ENCODE peak calls at places on chromosome 10, in five cellular contexts. One of them, this sample, is unnamed. For H3K4me1, the result is how much of the 10 kb centered on the place peaks cover.

GRCh38 chr10:70192325-70192966 is 22.1 kb upstream of the SAR1A start:
- DNase-seq in fibroblast of lung: peak
- DNase-seq in left ventricle myocardium inferior: no peak
- DNase-seq in mesendoderm: no peak
- DNase-seq in small intestine: no peak
- DNase-seq in this sample: peak

GRCh38 chr10:23046032-23046431 is 49.3 kb upstream of the MSRB2 start:
- DNase-seq in fibroblast of lung: no peak
- DNase-seq in left ventricle myocardium inferior: no peak
- DNase-seq in mesendoderm: no peak
- DNase-seq in small intestine: no peak
- DNase-seq in this sample: no peak

GRCh38 chr10:76432274-76433012 is 1001.0 kb downstream of the LRMDA start:
- DNase-seq in fibroblast of lung: peak
- DNase-seq in left ventricle myocardium inferior: no peak
- DNase-seq in mesendoderm: peak
- DNase-seq in small intestine: no peak
- DNase-seq in this sample: peak

GRCh38 chr10:22711373-22711772 is 3.0 kb downstream of the PIP4K2A start:
- DNase-seq in fibroblast of lung: no peak
- DNase-seq in left ventricle myocardium inferior: no peak
- DNase-seq in mesendoderm: no peak
- DNase-seq in small intestine: no peak
- DNase-seq in this sample: no peak

GRCh38 chr10:77898323-77899079 is 28.1 kb downstream of the DLG5 start:
- DNase-seq in fibroblast of lung: no peak
- DNase-seq in left ventricle myocardium inferior: no peak
- DNase-seq in mesendoderm: peak
- DNase-seq in small intestine: peak
- DNase-seq in this sample: peak

GRCh38 chr10:72704117-72704516 is 12.2 kb downstream of the MCU start:
- DNase-seq in fibroblast of lung: no peak
- DNase-seq in left ventricle myocardium inferior: no peak
- DNase-seq in mesendoderm: no peak
- DNase-seq in small intestine: no peak
- DNase-seq in this sample: no peak

GRCh38 chr10:3853016-3853415 is 68.0 kb upstream of the KLF6 start:
- DNase-seq in fibroblast of lung: no peak
- DNase-seq in left ventricle myocardium inferior: no peak
- DNase-seq in mesendoderm: no peak
- DNase-seq in small intestine: no peak
- DNase-seq in this sample: no peak

GRCh38 chr10:46309511-46310142 is 22.8 kb downstream of the ANTXRL start:
- DNase-seq in fibroblast of lung: no peak
- DNase-seq in left ventricle myocardium inferior: no peak
- DNase-seq in mesendoderm: no peak
- DNase-seq in small intestine: no peak
- DNase-seq in this sample: no peak

GRCh38 chr10:58625070-58625469 is 112.4 kb downstream of the BICC1 start:
- DNase-seq in fibroblast of lung: peak
- DNase-seq in left ventricle myocardium inferior: no peak
- DNase-seq in mesendoderm: no peak
- DNase-seq in small intestine: no peak
- DNase-seq in this sample: peak

GRCh38 chr10:20624642-20625041 is 272.5 kb downstream of the NEBL start:
- DNase-seq in fibroblast of lung: peak
- DNase-seq in left ventricle myocardium inferior: peak
- DNase-seq in mesendoderm: no peak
- DNase-seq in small intestine: no peak
- DNase-seq in this sample: no peak

GRCh38 chr10:125057158-125058001 is 103.0 kb downstream of the CTBP2 start:
- DNase-seq in fibroblast of lung: peak
- DNase-seq in left ventricle myocardium inferior: peak
- DNase-seq in mesendoderm: peak
- DNase-seq in small intestine: no peak
- DNase-seq in this sample: no peak

GRCh38 chr10:6659451-6659850 is 79.4 kb upstream of the PRKCQ start:
- DNase-seq in fibroblast of lung: no peak
- DNase-seq in left ventricle myocardium inferior: no peak
- DNase-seq in mesendoderm: peak
- DNase-seq in small intestine: no peak
- DNase-seq in this sample: peak

GRCh38 chr10:122165914-122166313 is 105.2 kb upstream of the BTBD16 start:
- DNase-seq in fibroblast of lung: no peak
- DNase-seq in left ventricle myocardium inferior: no peak
- DNase-seq in mesendoderm: no peak
- DNase-seq in small intestine: no peak
- DNase-seq in this sample: no peak

GRCh38 chr10:126204320-126204719 is 184.0 kb downstream of the ADAM12 start:
- DNase-seq in fibroblast of lung: no peak
- DNase-seq in left ventricle myocardium inferior: no peak
- DNase-seq in mesendoderm: no peak
- DNase-seq in small intestine: no peak
- DNase-seq in this sample: peak

GRCh38 chr10:127524229-127524628 is 24.9 kb upstream of the NPS start:
- DNase-seq in fibroblast of lung: no peak
- DNase-seq in left ventricle myocardium inferior: no peak
- DNase-seq in mesendoderm: peak
- DNase-seq in small intestine: no peak
- DNase-seq in this sample: no peak

GRCh38 chr10:69640196-69640980 is 10.3 kb downstream of the FAM241B start:
- DNase-seq in fibroblast of lung: no peak
- DNase-seq in left ventricle myocardium inferior: no peak
- DNase-seq in mesendoderm: no peak
- DNase-seq in small intestine: no peak
- DNase-seq in this sample: peak

GRCh38 chr10:128124813-128125403 is 1.3 kb downstream of the MKI67 start:
- DNase-seq in fibroblast of lung: no peak
- DNase-seq in left ventricle myocardium inferior: no peak
- DNase-seq in mesendoderm: peak
- DNase-seq in small intestine: peak
- DNase-seq in this sample: no peak

GRCh38 chr10:71528371-71529202 is 131.9 kb downstream of the CDH23 start:
- DNase-seq in fibroblast of lung: no peak
- DNase-seq in left ventricle myocardium inferior: no peak
- DNase-seq in mesendoderm: no peak
- DNase-seq in small intestine: no peak
- DNase-seq in this sample: no peak

GRCh38 chr10:118629211-118629610 is 33.8 kb upstream of the PRLHR start:
- DNase-seq in fibroblast of lung: no peak
- DNase-seq in left ventricle myocardium inferior: no peak
- DNase-seq in mesendoderm: no peak
- DNase-seq in small intestine: no peak
- DNase-seq in this sample: no peak

GRCh38 chr10:79007843-79008319 is 60.9 kb upstream of the ZMIZ1 start:
- DNase-seq in fibroblast of lung: peak
- DNase-seq in left ventricle myocardium inferior: no peak
- DNase-seq in mesendoderm: no peak
- DNase-seq in small intestine: peak
- DNase-seq in this sample: no peak

GRCh38 chr10:69684020-69684980 is 54.3 kb downstream of the FAM241B start:
- DNase-seq in fibroblast of lung: peak
- DNase-seq in left ventricle myocardium inferior: peak
- DNase-seq in mesendoderm: no peak
- DNase-seq in small intestine: peak
- DNase-seq in this sample: peak

GRCh38 chr10:127849896-127850295 is 42.8 kb downstream of the CLRN3 start:
- DNase-seq in fibroblast of lung: no peak
- DNase-seq in left ventricle myocardium inferior: no peak
- DNase-seq in mesendoderm: no peak
- DNase-seq in small intestine: no peak
- DNase-seq in this sample: no peak

GRCh38 chr10:132370426-132371340 is 26.3 kb upstream of the PWWP2B start:
- DNase-seq in fibroblast of lung: no peak
- DNase-seq in left ventricle myocardium inferior: no peak
- DNase-seq in mesendoderm: no peak
- DNase-seq in small intestine: no peak
- DNase-seq in this sample: no peak

GRCh38 chr10:120700421-120700820 is 150.7 kb upstream of the WDR11 start:
- DNase-seq in fibroblast of lung: no peak
- DNase-seq in left ventricle myocardium inferior: no peak
- DNase-seq in mesendoderm: no peak
- DNase-seq in small intestine: no peak
- DNase-seq in this sample: no peak

GRCh38 chr10:115049957-115050356 is 43.2 kb upstream of the ATRNL1 start:
- DNase-seq in fibroblast of lung: no peak
- DNase-seq in left ventricle myocardium inferior: no peak
- DNase-seq in mesendoderm: peak
- DNase-seq in small intestine: no peak
- DNase-seq in this sample: no peak

GRCh38 chr10:100670828-100671479 is 74.4 kb upstream of the PAX2 start:
- DNase-seq in fibroblast of lung: no peak
- DNase-seq in left ventricle myocardium inferior: no peak
- DNase-seq in mesendoderm: peak
- DNase-seq in small intestine: peak
- DNase-seq in this sample: no peak

GRCh38 chr10:93386496-93387369 is 95.4 kb downstream of the MYOF start:
- DNase-seq in fibroblast of lung: peak
- DNase-seq in left ventricle myocardium inferior: peak
- DNase-seq in mesendoderm: no peak
- DNase-seq in small intestine: peak
- DNase-seq in this sample: no peak

GRCh38 chr10:26357203-26357602 is 80.9 kb upstream of the APBB1IP start:
- DNase-seq in fibroblast of lung: no peak
- DNase-seq in left ventricle myocardium inferior: no peak
- DNase-seq in mesendoderm: no peak
- DNase-seq in small intestine: no peak
- DNase-seq in this sample: no peak

GRCh38 chr10:80529604-80530003 is 8.1 kb upstream of the SH2D4B start:
- DNase-seq in fibroblast of lung: no peak
- DNase-seq in left ventricle myocardium inferior: peak
- DNase-seq in mesendoderm: no peak
- DNase-seq in small intestine: peak
- DNase-seq in this sample: no peak
- H3K4me1 ChIP-seq in fibroblast of lung: under half
- H3K4me1 ChIP-seq in left ventricle myocardium inferior: under half
- H3K4me1 ChIP-seq in mesendoderm: under half
- H3K4me1 ChIP-seq in small intestine: under half
- H3K4me1 ChIP-seq in this sample: under half

GRCh38 chr10:113047963-113048781 is 98.1 kb downstream of the TCF7L2 start:
- DNase-seq in fibroblast of lung: no peak
- DNase-seq in left ventricle myocardium inferior: no peak
- DNase-seq in mesendoderm: peak
- DNase-seq in small intestine: no peak
- DNase-seq in this sample: no peak
- H3K4me1 ChIP-seq in fibroblast of lung: under half
- H3K4me1 ChIP-seq in left ventricle myocardium inferior: under half
- H3K4me1 ChIP-seq in mesendoderm: under half
- H3K4me1 ChIP-seq in small intestine: under half
- H3K4me1 ChIP-seq in this sample: under half

DNA sequence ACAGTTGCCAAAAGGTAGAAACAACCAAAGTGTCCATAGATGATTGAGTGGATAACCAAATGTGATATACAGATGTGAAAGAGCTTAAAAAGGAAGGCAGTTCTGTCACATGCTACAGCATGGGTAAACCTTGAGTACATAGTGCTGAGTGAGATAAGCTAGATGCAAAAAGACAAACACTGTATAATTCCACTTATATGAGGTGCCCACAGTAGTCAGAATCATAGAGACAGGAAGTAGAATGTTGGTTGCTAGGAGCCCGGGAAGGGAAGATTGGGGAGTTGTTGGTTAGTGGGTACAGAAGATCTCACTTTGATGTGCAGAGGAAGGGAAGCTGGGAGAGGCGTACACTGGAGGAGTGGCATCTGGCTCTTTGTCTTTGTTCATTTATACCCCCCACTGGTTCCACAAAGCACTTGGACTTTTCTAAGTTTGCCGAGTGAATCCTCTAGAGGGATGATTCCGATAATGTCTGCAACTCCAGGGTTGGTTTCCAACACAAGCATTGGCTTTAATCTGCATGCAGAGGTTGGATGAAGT is 39.4 kb downstream of the TSPAN14 start:
- DNase-seq in fibroblast of lung: no peak
- DNase-seq in left ventricle myocardium inferior: no peak
- DNase-seq in mesendoderm: no peak
- DNase-seq in small intestine: peak
- DNase-seq in this sample: no peak
- H3K4me1 ChIP-seq in fibroblast of lung: under half
- H3K4me1 ChIP-seq in left ventricle myocardium inferior: half or more
- H3K4me1 ChIP-seq in mesendoderm: under half
- H3K4me1 ChIP-seq in small intestine: under half
- H3K4me1 ChIP-seq in this sample: under half

DNA sequence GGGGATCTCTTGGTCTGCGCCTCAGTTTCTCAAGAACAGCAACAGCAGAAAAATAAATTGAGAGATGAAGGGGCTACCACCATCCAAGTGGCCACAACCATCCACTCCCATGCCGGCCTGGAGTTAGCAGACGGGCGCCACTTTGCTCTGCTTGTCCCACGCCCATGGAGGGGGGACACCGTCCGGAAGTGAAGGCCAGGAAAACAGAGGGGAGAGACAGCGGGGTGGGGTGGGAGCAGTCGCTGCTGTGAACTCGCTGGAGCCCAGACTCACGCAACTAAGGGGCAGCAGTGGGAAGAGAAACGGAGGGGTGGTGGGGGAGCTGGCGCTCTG is 135.4 kb downstream of the KIF20B start:
- DNase-seq in fibroblast of lung: no peak
- DNase-seq in left ventricle myocardium inferior: no peak
- DNase-seq in mesendoderm: no peak
- DNase-seq in small intestine: no peak
- DNase-seq in this sample: no peak
- H3K4me1 ChIP-seq in fibroblast of lung: under half
- H3K4me1 ChIP-seq in left ventricle myocardium inferior: under half
- H3K4me1 ChIP-seq in mesendoderm: under half
- H3K4me1 ChIP-seq in small intestine: under half
- H3K4me1 ChIP-seq in this sample: under half

GRCh38 chr10:97773096-97773495 is 1.3 kb upstream of the SFRP5 start:
- DNase-seq in fibroblast of lung: no peak
- DNase-seq in left ventricle myocardium inferior: no peak
- DNase-seq in mesendoderm: peak
- DNase-seq in small intestine: peak
- DNase-seq in this sample: no peak
- H3K4me1 ChIP-seq in fibroblast of lung: under half
- H3K4me1 ChIP-seq in left ventricle myocardium inferior: under half
- H3K4me1 ChIP-seq in mesendoderm: under half
- H3K4me1 ChIP-seq in small intestine: under half
- H3K4me1 ChIP-seq in this sample: under half